ENCODE peak calls at places on chromosomes 16 and 17, in four cellular contexts. B is neural progenitor cell, Y is D721Med, A is gastrocnemius medialis. D is an unnamed sample.

GRCh38 chr16:25841776-25842175 is 150.0 kb downstream of the HS3ST4 start:
- DNase-seq in A (no peak), Y (no peak), B (no peak), D (no peak)

GRCh38 chr16:66650707-66651473 is 45.7 kb downstream of the CMTM4 start:
- DNase-seq in B (peak; percentile 89), Y (no peak), A (peak; percentile 52), D (peak; percentile 85)

GRCh38 chr17:82239926-82240505 is 11.2 kb downstream of the SLC16A3 start:
- DNase-seq in B (no peak), A (no peak), Y (no peak), D (peak; percentile 66)

GRCh38 chr16:59373632-59374031 is 639.5 kb upstream of the GOT2 start:
- DNase-seq in Y (no peak), B (no peak), A (no peak), D (no peak)

GRCh38 chr16:68276223-68276622 is 11.9 kb downstream of the SLC7A6 start:
- DNase-seq in B (no peak), A (no peak), Y (no peak), D (no peak)

GRCh38 chr16:56558024-56558747 is 6.7 kb upstream of the MT4 start:
- DNase-seq in B (no peak), A (no peak), Y (no peak), D (no peak)

GRCh38 chr16:66298571-66299120 is 67.8 kb upstream of the CDH5 start:
- DNase-seq in Y (no peak), A (no peak), B (no peak), D (peak; percentile 18)

GRCh38 chr17:79214940-79215604 is 140.4 kb downstream of the ENGASE start:
- DNase-seq in B (no peak), A (no peak), Y (no peak), D (no peak)

GRCh38 chr17:68513932-68514331 is 1.7 kb downstream of the PRKAR1A start:
- DNase-seq in Y (no peak), B (no peak), A (no peak), D (no peak)

GRCh38 chr17:16443390-16444257 is 28.3 kb downstream of the TRPV2 start:
- DNase-seq in B (no peak), A (no peak), Y (no peak), D (no peak)

GRCh38 chr16:1197237-1197866 is 27.7 kb downstream of the TPSG1 start:
- DNase-seq in B (no peak), A (no peak), Y (no peak), D (no peak)

GRCh38 chr17:83058478-83059167 is 20.8 kb upstream of the METRNL start:
- DNase-seq in B (peak; percentile 1), Y (no peak), A (no peak), D (peak; percentile 46)

GRCh38 chr16:1752853-1753252 is 18.5 kb downstream of the NME3 start:
- DNase-seq in A (no peak), B (no peak), Y (no peak), D (no peak)

GRCh38 chr17:51260960-51261958 is 913 bp downstream of the UTP18 start:
- DNase-seq in Y (no peak), B (peak; percentile 3), A (peak; percentile 42), D (peak; percentile 80)

GRCh38 chr17:80017226-80018010 is 18.3 kb downstream of the TBC1D16 start:
- DNase-seq in Y (no peak), A (no peak), B (no peak), D (no peak)

GRCh38 chr16:4846503-4846900 is 586 bp downstream of the GLYR1 start:
- DNase-seq in A (peak; percentile 37), Y (no peak), B (peak; percentile 72), D (peak; percentile 70)

GRCh38 chr16:19874816-19875546 is 9.7 kb downstream of the GPRC5B start:
- DNase-seq in Y (no peak), A (no peak), B (no peak), D (no peak)

GRCh38 chr16:20307240-20307671 is 20.1 kb downstream of the GP2 start:
- DNase-seq in A (no peak), B (no peak), Y (no peak), D (no peak)

GRCh38 chr16:86913886-86914285 is 335.5 kb downstream of the FOXL1 start:
- DNase-seq in Y (no peak), A (no peak), B (no peak), D (no peak)

GRCh38 chr17:8277317-8277716 is 11.2 kb upstream of the RANGRF start:
- DNase-seq in A (no peak), B (no peak), Y (no peak), D (no peak)

GRCh38 chr17:45790296-45790922 is 6.3 kb downstream of the CRHR1 start:
- DNase-seq in A (no peak), Y (no peak), B (no peak), D (no peak)

GRCh38 chr17:74354123-74354522 is 7.5 kb downstream of the BTBD17 start:
- DNase-seq in A (no peak), B (peak; percentile 92), Y (no peak), D (no peak)

GRCh38 chr16:23156946-23157460 is 7.8 kb upstream of the USP31 start:
- DNase-seq in Y (no peak), B (no peak), A (no peak), D (no peak)

GRCh38 chr16:68264128-68265077 is at the start of gene SLC7A6:
- DNase-seq in Y (no peak), A (peak; percentile 53), B (peak; percentile 90), D (peak; percentile 85)

GRCh38 chr17:45022655-45023339 is 28.6 kb downstream of the DCAKD start:
- DNase-seq in A (no peak), Y (peak; percentile 97), B (no peak), D (no peak)

GRCh38 chr17:17041571-17042380 is 481 bp upstream of the MPRIP start:
- DNase-seq in Y (peak; percentile 86), B (peak; percentile 99), A (peak; percentile 97), D (peak; percentile 99)

GRCh38 chr16:21001262-21001661 is 100.7 kb downstream of the LYRM1 start:
- DNase-seq in A (no peak), Y (no peak), B (peak; percentile 63), D (no peak)

GRCh38 chr17:63531022-63531965 is 8.1 kb downstream of the KCNH6 start:
- DNase-seq in Y (no peak), A (no peak), B (no peak), D (no peak)

GRCh38 chr16:78952630-78953029 is 647.9 kb downstream of the MAF start:
- DNase-seq in B (no peak), Y (no peak), A (no peak), D (no peak)

GRCh38 chr16:51121009-51121347 is 30.1 kb downstream of the SALL1 start:
- DNase-seq in B (no peak), Y (no peak), A (no peak), D (no peak)

GRCh38 chr16:66746682-66747081 is 4.7 kb downstream of the DYNC1LI2 start:
- DNase-seq in A (no peak), Y (no peak), B (no peak), D (no peak)

GRCh38 chr17:57838453-57838852 is 11.4 kb downstream of the MRPS23 start:
- DNase-seq in Y (no peak), B (no peak), A (no peak), D (peak; percentile 15)

GRCh38 chr16:75758215-75758614 is 31.9 kb upstream of the CPHXL start:
- DNase-seq in Y (no peak), A (no peak), B (no peak), D (no peak)

GRCh38 chr16:3578121-3578520 is 918 bp upstream of the NLRC3 start:
- DNase-seq in B (no peak), A (no peak), Y (no peak), D (no peak)

GRCh38 chr17:17691468-17692263 is 10.4 kb downstream of the RAI1 start:
- DNase-seq in B (no peak), Y (no peak), A (no peak), D (no peak)

GRCh38 chr17:2964028-2964356 is 99.4 kb downstream of the OR1D5 start:
- DNase-seq in Y (no peak), A (no peak), B (no peak), D (no peak)

GRCh38 chr17:6903516-6903915 is 72.0 kb upstream of the TEKT1 start:
- DNase-seq in Y (no peak), A (no peak), B (no peak), D (no peak)

D was measured in sigmoid colon.